ENCODE peak calls at places on chromosomes 11 and 22, in five cellular contexts. D is mammary epithelial cell, C is H1, K is psoas muscle, I is lower leg skin. N is an unnamed sample.

GRCh38 chr11:107370390-107370789 is 87.2 kb downstream of the CWF19L2 start:
- DNase-seq in I (no peak), C (no peak), K (no peak), D (no peak), N (no peak)

GRCh38 chr11:36027731-36028130 is 83.9 kb downstream of the LDLRAD3 start:
- DNase-seq in D (no peak), C (no peak), K (peak; percentile 43), I (no peak), N (no peak)

GRCh38 chr11:111766834-111767142 is 599 bp upstream of the PPP2R1B start:
- DNase-seq in I (no peak), D (no peak), C (no peak), K (no peak), N (no peak)

GRCh38 chr11:79461144-79461543 is 20.3 kb upstream of the TENM4 start:
- DNase-seq in I (no peak), K (no peak), D (peak; percentile 54), C (no peak), N (peak; percentile 76)

GRCh38 chr22:22830193-22830592 is 57.4 kb upstream of the IGLL5 start:
- DNase-seq in K (no peak), C (no peak), I (no peak), D (no peak), N (no peak)

GRCh38 chr11:32713496-32713895 is 81.0 kb downstream of the CCDC73 start:
- DNase-seq in K (no peak), I (no peak), C (no peak), D (no peak), N (peak; percentile 4)

GRCh38 chr11:94212898-94213297 is 84.3 kb downstream of the PANX1 start:
- DNase-seq in D (no peak), C (no peak), I (no peak), K (no peak), N (no peak)

GRCh38 chr22:33114570-33114969 is 56.4 kb upstream of the SYN3 start:
- DNase-seq in I (no peak), K (no peak), D (peak; percentile 15), C (no peak), N (no peak)

GRCh38 chr11:45092901-45093760 is 53.3 kb upstream of the PRDM11 start:
- DNase-seq in I (peak; percentile 2), D (peak; percentile 17), K (no peak), C (no peak), N (peak; percentile 15)

GRCh38 chr11:126528075-126528474 is 172.6 kb downstream of the ST3GAL4 start:
- DNase-seq in I (no peak), C (no peak), D (no peak), K (no peak), N (no peak)

GRCh38 chr11:66915866-66916265 is 42.3 kb downstream of the PC start:
- DNase-seq in K (no peak), I (no peak), C (no peak), D (no peak), N (no peak)

GRCh38 chr11:66912963-66913362 is 45.2 kb downstream of the PC start:
- DNase-seq in D (no peak), K (no peak), I (no peak), C (no peak), N (no peak)

GRCh38 chr11:66914505-66914904 is 43.7 kb downstream of the PC start:
- DNase-seq in K (no peak), D (no peak), I (no peak), C (no peak), N (no peak)

GRCh38 chr11:66912361-66912760 is 45.8 kb downstream of the PC start:
- DNase-seq in K (no peak), C (no peak), D (no peak), I (no peak), N (no peak)

GRCh38 chr11:66915046-66915832 is 42.9 kb downstream of the PC start:
- DNase-seq in I (no peak), D (no peak), K (no peak), C (no peak), N (no peak)
- TF ChIP-seq CTCF in I (no peak), D (no peak), K (no peak), C (peak; percentile 19), N (no peak)

GRCh38 chr22:37533995-37534394 is 14.8 kb upstream of the CARD10 start:
- DNase-seq in D (peak; percentile 98), K (no peak), I (no peak), C (no peak), N (peak; percentile 91)
- H3K4me3 ChIP-seq in D (no peak overlapping the region), K (no peak overlapping the region), I (no peak overlapping the region), C (no peak overlapping the region), N (no peak overlapping the region)

DNA sequence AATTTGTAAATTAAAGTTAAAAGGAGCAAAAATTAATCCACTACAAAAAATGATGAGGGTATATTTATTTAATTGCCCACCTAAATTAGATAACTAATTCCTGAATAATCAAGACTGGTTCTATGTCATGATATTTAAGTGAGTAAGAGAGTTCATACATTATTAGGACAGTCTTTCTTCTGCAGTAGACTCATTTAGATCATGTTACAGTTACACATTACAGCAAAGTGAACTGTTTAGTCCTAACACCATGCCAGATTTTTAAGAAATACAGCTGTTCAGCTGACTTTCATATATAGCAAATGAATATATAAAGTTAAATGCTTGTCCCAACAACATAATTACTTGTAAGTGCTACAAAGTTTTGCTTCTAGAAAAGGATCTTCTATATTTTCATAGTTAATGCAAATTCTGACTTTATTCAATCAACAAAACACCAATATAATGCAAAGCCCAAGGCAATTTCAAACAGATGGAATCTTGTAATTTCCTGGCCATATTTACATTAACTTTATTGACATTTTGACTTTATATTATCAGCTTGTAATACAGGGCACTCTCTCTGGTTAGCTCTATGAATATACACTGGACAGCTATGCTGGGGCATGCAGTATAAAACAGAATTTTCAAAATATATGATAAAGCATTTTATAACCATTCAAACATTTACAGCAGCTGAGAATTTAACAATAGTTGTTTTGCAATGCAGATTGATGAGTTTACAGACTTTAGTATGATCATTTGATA is 45.7 kb upstream of the TP53AIP1 start:
- DNase-seq in I (no peak), D (no peak), K (no peak), C (no peak), N (no peak)
- TF ChIP-seq CTCF in I (no peak), D (no peak), K (no peak), C (no peak), N (no peak)

GRCh38 chr11:62753736-62754603 is at the start of gene ZBTB3:
- DNase-seq in D (peak; percentile 99), K (peak; percentile 96), I (peak; percentile 99), C (peak; percentile 97), N (peak; percentile 100)

GRCh38 chr11:62757846-62758788 is 3.3 kb upstream of the POLR2G start:
- DNase-seq in I (no peak), C (peak; percentile 71), K (no peak), D (no peak), N (no peak)

GRCh38 chr11:62755086-62755615 is 1.2 kb upstream of the ZBTB3 start:
- DNase-seq in K (no peak), C (no peak), D (no peak), I (no peak), N (no peak)

GRCh38 chr11:62752177-62752785 is 1.7 kb downstream of the ZBTB3 start:
- DNase-seq in I (no peak), C (no peak), K (no peak), D (no peak), N (no peak)

DNA sequence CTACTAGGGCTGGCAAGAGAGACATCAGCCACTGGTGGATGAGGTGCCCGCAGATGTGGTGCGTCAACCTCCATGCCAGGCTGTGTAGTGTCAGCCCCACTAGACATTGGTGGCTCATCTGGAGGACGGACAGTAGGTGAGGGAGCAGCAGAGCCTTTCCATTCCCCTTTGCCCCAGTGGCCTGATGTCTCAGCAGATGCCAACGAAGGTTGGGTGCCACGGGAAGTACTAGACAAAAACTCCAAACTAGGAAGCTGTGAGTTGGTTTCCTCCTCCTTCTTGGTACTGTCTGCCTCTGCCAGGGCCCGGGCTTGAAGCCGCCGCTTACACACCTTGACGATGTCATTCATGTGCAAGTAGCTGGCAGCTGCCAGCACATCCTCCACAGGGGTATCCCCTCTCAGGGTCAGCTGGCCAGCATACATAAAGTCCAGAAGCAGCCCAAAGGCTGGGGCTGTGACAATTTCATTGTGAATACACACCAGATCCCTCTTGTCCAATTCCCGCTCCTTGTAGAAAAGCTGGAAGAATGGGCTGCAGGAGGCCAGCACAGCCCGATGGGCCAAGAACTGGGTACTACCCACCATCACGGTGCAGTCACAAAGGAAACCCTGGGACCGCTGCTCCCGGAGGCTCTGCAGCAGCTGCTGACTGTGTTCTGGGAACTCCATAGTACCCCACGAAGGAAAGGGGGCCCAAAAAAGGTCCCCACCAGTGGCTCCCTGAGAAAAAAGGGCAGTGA is 795 bp downstream of the ZBTB3 start:
- DNase-seq in C (no peak), D (no peak), I (no peak), K (no peak), N (no peak)
- H3K4me3 ChIP-seq in C (peak overlapping the region; percentile 88), D (peak overlapping the region; percentile 67), I (peak overlapping the region; percentile 13), K (peak overlapping the region; percentile 81), N (peak overlapping the region; percentile 95)

GRCh38 chr11:71062199-71062598 is 190.2 kb downstream of the SHANK2 start:
- DNase-seq in D (no peak), K (no peak), I (no peak), C (no peak), N (no peak)
- TF ChIP-seq CTCF in D (no peak), K (no peak), I (no peak), C (no peak), N (no peak)

GRCh38 chr22:42072606-42073330 is 1.3 kb upstream of the PHETA2 start:
- DNase-seq in D (no peak), K (no peak), C (no peak), I (no peak), N (no peak)

GRCh38 chr22:42075277-42075676 is 1.2 kb downstream of the PHETA2 start:
- DNase-seq in K (no peak), I (no peak), C (no peak), D (no peak), N (no peak)

GRCh38 chr22:42074153-42074750 is at the start of gene PHETA2:
- DNase-seq in C (peak; percentile 67), I (no peak), D (no peak), K (peak; percentile 55), N (peak; percentile 29)

GRCh38 chr22:42073568-42074152 is 388 bp upstream of the PHETA2 start:
- DNase-seq in C (no peak), I (no peak), D (no peak), K (no peak), N (no peak)

DNA sequence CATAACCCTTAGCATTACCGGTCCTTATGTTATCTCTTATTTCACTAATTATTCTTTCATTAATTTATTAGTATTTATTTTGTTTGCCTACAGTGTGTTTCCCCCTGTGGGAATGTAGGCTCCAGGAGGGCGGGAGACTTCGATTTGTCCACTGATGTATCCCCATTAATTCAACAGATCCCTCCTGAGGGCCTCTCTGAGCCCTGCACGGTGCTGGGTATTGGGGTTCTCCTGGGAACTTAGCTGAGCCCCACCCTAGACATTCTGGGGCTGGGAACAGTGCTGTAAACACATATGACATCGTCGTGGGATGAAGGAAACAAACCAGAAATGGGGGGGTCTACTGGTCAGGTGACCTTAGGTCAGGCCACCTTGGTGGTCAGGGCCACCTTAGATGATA is 798 bp downstream of the PHETA2 start:
- DNase-seq in C (no peak), D (no peak), K (no peak), I (no peak), N (no peak)
- H3K4me3 ChIP-seq in C (no peak overlapping the region), D (no peak overlapping the region), K (peak overlapping the region; percentile 82), I (no peak overlapping the region), N (peak overlapping the region; percentile 65)